ENCODE peak calls at places on chromosomes 2 and 18, in four cellular contexts. One of them, this sample, is unnamed.

GRCh38 chr2:8437949-8438400 is 243.9 kb upstream of the ID2 start:
- DNase-seq in activated naive CD4-positive, alpha-beta T cell: no peak
- DNase-seq in spleen: no peak
- DNase-seq in memory B cell: no peak
- DNase-seq in this sample: peak; percentile 58

GRCh38 chr18:48460929-48461583 is 51.9 kb upstream of the ZBTB7C start:
- DNase-seq in activated naive CD4-positive, alpha-beta T cell: no peak
- DNase-seq in spleen: no peak
- DNase-seq in memory B cell: no peak
- DNase-seq in this sample: no peak

GRCh38 chr18:56515522-56515921 is 122.9 kb downstream of the TXNL1 start:
- DNase-seq in activated naive CD4-positive, alpha-beta T cell: no peak
- DNase-seq in spleen: no peak
- DNase-seq in memory B cell: no peak
- DNase-seq in this sample: no peak

GRCh38 chr18:79928563-79928960 is 22.9 kb downstream of the SLC66A2 start:
- DNase-seq in activated naive CD4-positive, alpha-beta T cell: no peak
- DNase-seq in spleen: peak; percentile 44
- DNase-seq in memory B cell: no peak
- DNase-seq in this sample: peak; percentile 48

GRCh38 chr2:150426724-150427123 is 60.7 kb downstream of the RND3 start:
- DNase-seq in activated naive CD4-positive, alpha-beta T cell: no peak
- DNase-seq in spleen: no peak
- DNase-seq in memory B cell: no peak
- DNase-seq in this sample: no peak

GRCh38 chr2:112579280-112579679 is 5.1 kb upstream of the CHCHD5 start:
- DNase-seq in activated naive CD4-positive, alpha-beta T cell: no peak
- DNase-seq in spleen: no peak
- DNase-seq in memory B cell: no peak
- DNase-seq in this sample: no peak

GRCh38 chr2:455046-455705 is 167.3 kb upstream of the ALKAL2 start:
- DNase-seq in activated naive CD4-positive, alpha-beta T cell: no peak
- DNase-seq in spleen: peak; percentile 81
- DNase-seq in memory B cell: no peak
- DNase-seq in this sample: no peak

GRCh38 chr2:233141888-233142287 is 81.7 kb downstream of the INPP5D start:
- DNase-seq in activated naive CD4-positive, alpha-beta T cell: no peak
- DNase-seq in spleen: peak; percentile 44
- DNase-seq in memory B cell: no peak
- DNase-seq in this sample: no peak

GRCh38 chr2:16862474-16862873 is 196.8 kb upstream of the CYRIA start:
- DNase-seq in activated naive CD4-positive, alpha-beta T cell: no peak
- DNase-seq in spleen: no peak
- DNase-seq in memory B cell: no peak
- DNase-seq in this sample: no peak

GRCh38 chr18:471701-472100 is 28.8 kb downstream of the COLEC12 start:
- DNase-seq in activated naive CD4-positive, alpha-beta T cell: no peak
- DNase-seq in spleen: no peak
- DNase-seq in memory B cell: no peak
- DNase-seq in this sample: no peak

GRCh38 chr2:15058015-15058414 is 425.5 kb downstream of the LRATD1 start:
- DNase-seq in activated naive CD4-positive, alpha-beta T cell: no peak
- DNase-seq in spleen: no peak
- DNase-seq in memory B cell: no peak
- DNase-seq in this sample: no peak

GRCh38 chr2:96116879-96117533 is 635 bp upstream of the ADRA2B start:
- DNase-seq in activated naive CD4-positive, alpha-beta T cell: peak; percentile 64
- DNase-seq in spleen: peak; percentile 90
- DNase-seq in memory B cell: peak; percentile 85
- DNase-seq in this sample: no peak

GRCh38 chr2:117832332-117832731 is 17.8 kb downstream of the DDX18 start:
- DNase-seq in activated naive CD4-positive, alpha-beta T cell: no peak
- DNase-seq in spleen: no peak
- DNase-seq in memory B cell: no peak
- DNase-seq in this sample: no peak

GRCh38 chr18:8747440-8747937 is 42.1 kb downstream of the MTCL1 start:
- DNase-seq in activated naive CD4-positive, alpha-beta T cell: no peak
- DNase-seq in spleen: no peak
- DNase-seq in memory B cell: no peak
- DNase-seq in this sample: no peak

GRCh38 chr18:23456835-23457234 is 3.7 kb downstream of the RIOK3 start:
- DNase-seq in activated naive CD4-positive, alpha-beta T cell: no peak
- DNase-seq in spleen: no peak
- DNase-seq in memory B cell: no peak
- DNase-seq in this sample: no peak

GRCh38 chr2:40372278-40372580 is 79.7 kb downstream of the SLC8A1 start:
- DNase-seq in activated naive CD4-positive, alpha-beta T cell: no peak
- DNase-seq in spleen: no peak
- DNase-seq in memory B cell: no peak
- DNase-seq in this sample: no peak

GRCh38 chr2:23092831-23093230 is 292.1 kb upstream of the KLHL29 start:
- DNase-seq in activated naive CD4-positive, alpha-beta T cell: no peak
- DNase-seq in spleen: no peak
- DNase-seq in memory B cell: no peak
- DNase-seq in this sample: no peak

GRCh38 chr18:10051877-10052631 is 138.2 kb downstream of the VAPA start:
- DNase-seq in activated naive CD4-positive, alpha-beta T cell: no peak
- DNase-seq in spleen: no peak
- DNase-seq in memory B cell: no peak
- DNase-seq in this sample: peak; percentile 96

GRCh38 chr2:23769364-23769763 is 157.6 kb downstream of the ATAD2B start:
- DNase-seq in activated naive CD4-positive, alpha-beta T cell: no peak
- DNase-seq in spleen: no peak
- DNase-seq in memory B cell: no peak
- DNase-seq in this sample: no peak

GRCh38 chr2:179746982-179747381 is 114.4 kb downstream of the ZNF385B start:
- DNase-seq in activated naive CD4-positive, alpha-beta T cell: no peak
- DNase-seq in spleen: no peak
- DNase-seq in memory B cell: no peak
- DNase-seq in this sample: no peak

GRCh38 chr2:130798472-130799221 is 38.1 kb upstream of the ARHGEF4 start:
- DNase-seq in activated naive CD4-positive, alpha-beta T cell: no peak
- DNase-seq in spleen: peak; percentile 83
- DNase-seq in memory B cell: no peak
- DNase-seq in this sample: no peak